ENCODE peak calls at places on chromosomes 12 and 14, in four cellular contexts. N is upper lobe of right lung, V is hepatocyte, B is GM23338. A is an unnamed sample.

GRCh38 chr12:20415013-20415412 is 46.7 kb downstream of the PDE3A start:
- DNase-seq in B (no peak), V (no peak), N (no peak), A (no peak)

GRCh38 chr14:62253931-62254330 is 491.7 kb downstream of the SNAPC1 start:
- DNase-seq in V (peak; percentile 33), N (no peak), B (no peak), A (no peak)

GRCh38 chr14:30573203-30573814 is 14.4 kb downstream of the G2E3 start:
- DNase-seq in V (no peak), B (no peak), N (no peak), A (no peak)

GRCh38 chr14:34275038-34275437 is 187.0 kb downstream of the SPTSSA start:
- DNase-seq in N (no peak), B (no peak), V (no peak), A (no peak)

GRCh38 chr12:109534456-109534855 is 38.8 kb downstream of the MMAB start:
- DNase-seq in B (no peak), N (no peak), V (no peak), A (no peak)

GRCh38 chr12:52042706-52043385 is 8.4 kb upstream of the NR4A1 start:
- DNase-seq in V (no peak), N (no peak), B (no peak), A (no peak)

GRCh38 chr14:22047105-22047504 is 373.5 kb upstream of the OR4E1 start:
- DNase-seq in B (peak; percentile 80), N (no peak), V (peak; percentile 68), A (peak; percentile 46)

GRCh38 chr14:38124496-38124895 is 83.2 kb upstream of the SSTR1 start:
- DNase-seq in N (no peak), V (no peak), B (no peak), A (no peak)

GRCh38 chr14:68787235-68787727 is 5.6 kb downstream of the ZFP36L1 start:
- DNase-seq in V (peak; percentile 55), B (peak; percentile 57), N (no peak), A (peak; percentile 70)

GRCh38 chr12:118361889-118362288 is 10.8 kb downstream of the TAOK3 start:
- DNase-seq in V (no peak), N (no peak), B (no peak), A (no peak)

GRCh38 chr14:52400846-52401245 is 86.7 kb downstream of the PTGER2 start:
- DNase-seq in V (no peak), B (no peak), N (no peak), A (no peak)

GRCh38 chr12:120181991-120182631 is 12.4 kb downstream of the GCN1 start:
- DNase-seq in B (no peak), V (peak; percentile 19), N (no peak), A (no peak)

GRCh38 chr14:92644601-92645515 is 103.6 kb downstream of the LGMN start:
- DNase-seq in V (no peak), N (no peak), B (no peak), A (no peak)

GRCh38 chr14:42683690-42684089 is 1077.0 kb downstream of the LRFN5 start:
- DNase-seq in N (no peak), V (no peak), B (no peak), A (no peak)

GRCh38 chr12:54352891-54353874 is 11.1 kb downstream of the GPR84 start:
- DNase-seq in N (no peak), V (peak; percentile 70), B (peak; percentile 54), A (peak; percentile 62)

GRCh38 chr12:57889541-57889989 is 43.0 kb upstream of the CTDSP2 start:
- DNase-seq in V (peak; percentile 60), B (no peak), N (peak; percentile 76), A (peak; percentile 43)

GRCh38 chr12:102063066-102063465 is 1.3 kb upstream of the WASHC3 start:
- DNase-seq in B (peak; percentile 42), V (no peak), N (no peak), A (no peak)

GRCh38 chr14:75654127-75654732 is 6.4 kb downstream of the ERG28 start:
- DNase-seq in N (peak; percentile 85), B (peak; percentile 80), V (peak; percentile 83), A (peak; percentile 80)

GRCh38 chr12:52539024-52539820 is 13.7 kb downstream of the KRT71 start:
- DNase-seq in N (no peak), V (peak; percentile 83), B (no peak), A (no peak)

GRCh38 chr12:57230381-57231155 is 1.1 kb downstream of the SHMT2 start:
- DNase-seq in N (no peak), V (no peak), B (no peak), A (no peak)

GRCh38 chr12:98408681-98409080 is 106.7 kb upstream of the TMPO start:
- DNase-seq in N (no peak), V (no peak), B (no peak), A (no peak)

GRCh38 chr14:23034498-23035302 is at the start of gene PSMB5:
- DNase-seq in N (peak; percentile 92), V (peak; percentile 94), B (peak; percentile 98), A (peak; percentile 93)

GRCh38 chr12:4852308-4852707 is 57.4 kb upstream of the KCNA1 start:
- DNase-seq in N (no peak), V (no peak), B (no peak), A (no peak)
- H3K27me3 ChIP-seq in N (peaks cover 7% of the 10 kb centered on the region), V (peaks cover 11% of the 10 kb centered on the region), B (no peaks in the 10 kb centered on the region), A (peaks cover under 1% of the 10 kb centered on the region)

DNA sequence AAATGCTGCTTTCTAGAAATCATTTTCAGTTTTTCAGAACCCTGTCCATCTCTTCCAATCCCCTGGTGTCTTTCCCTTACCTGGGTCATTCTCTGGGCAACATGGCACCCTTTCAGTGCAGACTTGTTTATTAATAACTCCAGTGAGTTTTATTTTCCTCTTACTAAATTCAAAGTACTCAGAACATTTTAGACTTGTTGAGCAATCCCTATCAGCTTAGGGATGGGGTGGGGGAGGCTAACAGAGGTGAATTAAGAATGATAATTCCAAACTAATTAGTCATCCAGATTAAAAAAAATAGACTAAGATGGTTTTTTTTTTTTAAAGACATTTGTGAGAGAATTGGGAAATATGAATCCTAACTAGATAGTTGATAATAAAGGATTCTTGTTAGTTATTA is 10.7 kb downstream of the GPRC5A start:
- DNase-seq in B (no peak), V (no peak), N (no peak), A (no peak)
- H3K4me3 ChIP-seq in B (no peak overlapping the region), V (no peak overlapping the region), N (peak overlapping the region; percentile 22), A (no peak overlapping the region)

DNA sequence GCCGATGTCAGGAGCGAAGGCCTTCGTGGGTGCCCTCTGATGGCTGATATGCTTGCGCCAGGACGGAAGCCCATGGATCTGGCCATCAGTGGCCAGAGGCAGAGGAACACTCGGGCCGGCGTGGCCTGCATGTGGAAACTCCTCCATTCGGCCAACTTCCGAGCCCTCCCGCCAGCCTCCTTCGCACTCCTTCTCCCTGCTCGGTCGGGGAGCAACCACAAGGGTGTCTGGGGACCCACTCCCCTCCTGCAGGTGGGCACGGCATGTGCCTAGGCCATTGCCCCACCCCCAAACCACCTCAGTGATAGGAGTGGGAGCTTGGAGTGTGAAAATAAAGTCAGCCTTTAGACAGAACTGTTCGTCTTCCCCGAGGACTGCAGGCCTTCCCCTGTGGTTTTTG is 231.3 kb downstream of the BCL11B start:
- DNase-seq in N (no peak), B (no peak), V (no peak), A (peak; percentile 29)
- H3K36me3 ChIP-seq in N (no peaks in the 10 kb centered on the region), B (no peaks in the 10 kb centered on the region), V (no peaks in the 10 kb centered on the region), A (no peaks in the 10 kb centered on the region)

GRCh38 chr14:106378191-106378590 is 851.8 kb downstream of the TMEM121 start:
- DNase-seq in B (no peak), V (no peak), N (no peak), A (no peak)

GRCh38 chr14:106377432-106377831 is 851.0 kb downstream of the TMEM121 start:
- DNase-seq in N (no peak), V (no peak), B (no peak), A (no peak)

GRCh38 chr14:106380740-106381139 is 854.4 kb downstream of the TMEM121 start:
- DNase-seq in B (no peak), V (no peak), N (no peak), A (no peak)
- H3K27me3 ChIP-seq in B (no peaks in the 10 kb centered on the region), V (no peaks in the 10 kb centered on the region), N (peaks cover 29% of the 10 kb centered on the region), A (no peaks in the 10 kb centered on the region)

GRCh38 chr12:49541140-49541861 is 2.5 kb downstream of the KCNH3 start:
- DNase-seq in V (no peak), N (peak; percentile 32), B (no peak), A (peak; percentile 55)

GRCh38 chr12:49537709-49538601 is 875 bp upstream of the KCNH3 start:
- DNase-seq in V (peak; percentile 31), B (peak; percentile 69), N (peak; percentile 71), A (peak; percentile 84)

GRCh38 chr12:49538740-49539403 is at the start of gene KCNH3:
- DNase-seq in V (peak; percentile 86), B (peak; percentile 83), N (peak; percentile 90), A (peak; percentile 96)

GRCh38 chr12:49540229-49541139 is 1.7 kb downstream of the KCNH3 start:
- DNase-seq in V (no peak), B (no peak), N (peak; percentile 59), A (peak; percentile 71)

DNA sequence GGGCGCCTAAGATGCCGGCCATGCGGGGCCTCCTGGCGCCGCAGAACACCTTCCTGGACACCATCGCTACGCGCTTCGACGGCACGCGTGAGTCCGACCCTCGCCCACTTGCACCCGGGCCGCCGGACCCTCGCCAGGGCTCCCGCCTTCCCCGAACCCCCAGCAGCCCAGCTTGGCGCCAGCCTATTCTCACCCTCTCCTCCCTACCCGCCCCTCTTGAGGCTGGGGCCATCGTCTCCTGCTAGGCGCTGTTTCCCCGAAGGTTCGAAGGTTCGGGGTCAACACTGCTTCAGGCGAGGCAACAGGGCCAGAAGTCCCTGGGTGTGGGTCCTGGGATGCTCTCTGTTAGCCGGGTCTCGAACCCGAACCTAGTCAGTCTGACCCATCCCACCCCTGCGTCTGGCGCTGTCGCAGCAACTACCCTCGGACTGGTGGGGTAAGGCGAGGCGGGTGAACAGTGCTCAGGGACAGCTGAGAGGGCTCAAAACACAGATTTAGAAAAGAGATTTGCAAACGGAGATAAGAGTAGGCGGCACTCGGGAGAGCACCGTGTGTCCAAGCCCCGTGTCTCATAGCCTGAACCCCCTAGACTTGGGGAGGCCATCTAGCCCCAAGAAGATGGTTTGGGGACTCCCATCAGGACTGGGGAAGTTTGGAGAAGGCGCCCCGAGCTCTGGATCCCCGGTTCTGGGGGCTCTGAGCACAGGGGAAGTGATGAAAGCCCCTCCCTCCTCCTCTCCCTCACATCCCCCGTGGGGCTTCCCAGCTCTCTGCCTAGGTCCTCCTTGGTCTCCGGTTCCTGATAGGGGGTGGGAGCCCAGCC is 787 bp downstream of the KCNH3 start:
- DNase-seq in V (peak; percentile 7), B (no peak), N (peak; percentile 63), A (peak; percentile 70)
- H3K4me3 ChIP-seq in V (no peak overlapping the region), B (peak overlapping the region; percentile 43), N (no peak overlapping the region), A (peak overlapping the region; percentile 6)

GRCh38 chr14:102230481-102231210 is 74.3 kb downstream of the MOK start:
- DNase-seq in N (no peak), B (no peak), V (no peak), A (peak; percentile 33)
- H3K36me3 ChIP-seq in N (no peaks in the 10 kb centered on the region), B (no peaks in the 10 kb centered on the region), V (no peaks in the 10 kb centered on the region), A (no peaks in the 10 kb centered on the region)

A was measured in H7.